ENCODE peak calls at places on chromosomes 16 and 17, in six cellular contexts. One of them, this sample, is unnamed.
A peak's percentile ranks its signal among the peaks of the same experiment; 100 is the strongest.

GRCh38 chr17:2485970-2486369 is 25.7 kb downstream of the METTL16 start:
- DNase-seq in fibroblast of lung: no peak
- DNase-seq in uterus: no peak
- DNase-seq in cardiac muscle cell: no peak
- DNase-seq in colonic mucosa: no peak
- DNase-seq in right lobe of liver: no peak
- DNase-seq in this sample: no peak

GRCh38 chr17:57889892-57890856 is 40.3 kb upstream of the MRPS23 start:
- DNase-seq in fibroblast of lung: peak; percentile 76
- DNase-seq in uterus: peak; percentile 91
- DNase-seq in cardiac muscle cell: no peak
- DNase-seq in colonic mucosa: peak; percentile 65
- DNase-seq in right lobe of liver: peak; percentile 65
- DNase-seq in this sample: peak; percentile 91

GRCh38 chr16:13421726-13422125 is 498.2 kb upstream of the ERCC4 start:
- DNase-seq in fibroblast of lung: peak; percentile 23
- DNase-seq in uterus: no peak
- DNase-seq in cardiac muscle cell: no peak
- DNase-seq in colonic mucosa: no peak
- DNase-seq in right lobe of liver: no peak
- DNase-seq in this sample: no peak

GRCh38 chr16:23874613-23875294 is 39.0 kb downstream of the PRKCB start:
- DNase-seq in fibroblast of lung: peak; percentile 3
- DNase-seq in uterus: no peak
- DNase-seq in cardiac muscle cell: no peak
- DNase-seq in colonic mucosa: no peak
- DNase-seq in right lobe of liver: no peak
- DNase-seq in this sample: no peak

GRCh38 chr16:23629516-23629915 is 11.6 kb downstream of the PALB2 start:
- DNase-seq in fibroblast of lung: no peak
- DNase-seq in uterus: no peak
- DNase-seq in cardiac muscle cell: no peak
- DNase-seq in colonic mucosa: no peak
- DNase-seq in right lobe of liver: no peak
- DNase-seq in this sample: no peak

GRCh38 chr16:65044861-65045260 is 77.0 kb downstream of the CDH11 start:
- DNase-seq in fibroblast of lung: peak; percentile 93
- DNase-seq in uterus: no peak
- DNase-seq in cardiac muscle cell: no peak
- DNase-seq in colonic mucosa: no peak
- DNase-seq in right lobe of liver: no peak
- DNase-seq in this sample: no peak

GRCh38 chr16:71540-72341 is 690 bp downstream of the RHBDF1 start:
- DNase-seq in fibroblast of lung: peak; percentile 78
- DNase-seq in uterus: peak; percentile 84
- DNase-seq in cardiac muscle cell: peak; percentile 65
- DNase-seq in colonic mucosa: peak; percentile 91
- DNase-seq in right lobe of liver: no peak
- DNase-seq in this sample: peak; percentile 80

GRCh38 chr16:15502041-15502725 is 67.8 kb downstream of the BMERB1 start:
- DNase-seq in fibroblast of lung: peak; percentile 97
- DNase-seq in uterus: no peak
- DNase-seq in cardiac muscle cell: no peak
- DNase-seq in colonic mucosa: no peak
- DNase-seq in right lobe of liver: no peak
- DNase-seq in this sample: no peak

GRCh38 chr17:58264407-58265103 is 16.2 kb downstream of the MPO start:
- DNase-seq in fibroblast of lung: no peak
- DNase-seq in uterus: no peak
- DNase-seq in cardiac muscle cell: no peak
- DNase-seq in colonic mucosa: peak; percentile 1
- DNase-seq in right lobe of liver: no peak
- DNase-seq in this sample: no peak

GRCh38 chr16:8936421-8936820 is 27.3 kb downstream of the USP7 start:
- DNase-seq in fibroblast of lung: peak; percentile 77
- DNase-seq in uterus: no peak
- DNase-seq in cardiac muscle cell: no peak
- DNase-seq in colonic mucosa: no peak
- DNase-seq in right lobe of liver: peak; percentile 48
- DNase-seq in this sample: no peak

GRCh38 chr17:40622509-40622928 is 25.1 kb downstream of the SMARCE1 start:
- DNase-seq in fibroblast of lung: no peak
- DNase-seq in uterus: no peak
- DNase-seq in cardiac muscle cell: no peak
- DNase-seq in colonic mucosa: no peak
- DNase-seq in right lobe of liver: no peak
- DNase-seq in this sample: no peak

GRCh38 chr17:27294689-27295630 is 1.0 kb downstream of the WSB1 start:
- DNase-seq in fibroblast of lung: peak; percentile 87
- DNase-seq in uterus: peak; percentile 81
- DNase-seq in cardiac muscle cell: peak; percentile 76
- DNase-seq in colonic mucosa: peak; percentile 82
- DNase-seq in right lobe of liver: no peak
- DNase-seq in this sample: no peak

GRCh38 chr17:27788919-27789318 is 11.4 kb downstream of the NOS2 start:
- DNase-seq in fibroblast of lung: no peak
- DNase-seq in uterus: no peak
- DNase-seq in cardiac muscle cell: no peak
- DNase-seq in colonic mucosa: no peak
- DNase-seq in right lobe of liver: no peak
- DNase-seq in this sample: no peak

GRCh38 chr17:34580685-34581445 is 1.5 kb downstream of the TMEM132E start:
- DNase-seq in fibroblast of lung: no peak
- DNase-seq in uterus: no peak
- DNase-seq in cardiac muscle cell: peak; percentile 36
- DNase-seq in colonic mucosa: no peak
- DNase-seq in right lobe of liver: no peak
- DNase-seq in this sample: no peak

GRCh38 chr17:31511176-31511540 is 119.7 kb downstream of the RAB11FIP4 start:
- DNase-seq in fibroblast of lung: no peak
- DNase-seq in uterus: no peak
- DNase-seq in cardiac muscle cell: no peak
- DNase-seq in colonic mucosa: peak; percentile 77
- DNase-seq in right lobe of liver: peak; percentile 80
- DNase-seq in this sample: no peak

GRCh38 chr16:85210423-85211169 is 98.3 kb upstream of the CIBAR2 start:
- DNase-seq in fibroblast of lung: peak; percentile 93
- DNase-seq in uterus: no peak
- DNase-seq in cardiac muscle cell: no peak
- DNase-seq in colonic mucosa: no peak
- DNase-seq in right lobe of liver: no peak
- DNase-seq in this sample: no peak

GRCh38 chr17:73955616-73956015 is 247.9 kb upstream of the RPL38 start:
- DNase-seq in fibroblast of lung: no peak
- DNase-seq in uterus: no peak
- DNase-seq in cardiac muscle cell: no peak
- DNase-seq in colonic mucosa: no peak
- DNase-seq in right lobe of liver: no peak
- DNase-seq in this sample: no peak

GRCh38 chr16:671353-672131 is 3.6 kb downstream of the RHOT2 start:
- DNase-seq in fibroblast of lung: no peak
- DNase-seq in uterus: no peak
- DNase-seq in cardiac muscle cell: no peak
- DNase-seq in colonic mucosa: no peak
- DNase-seq in right lobe of liver: no peak
- DNase-seq in this sample: no peak

GRCh38 chr16:30418350-30419181 is 11.2 kb downstream of the ZNF771 start:
- DNase-seq in fibroblast of lung: no peak
- DNase-seq in uterus: no peak
- DNase-seq in cardiac muscle cell: no peak
- DNase-seq in colonic mucosa: peak; percentile 36
- DNase-seq in right lobe of liver: no peak
- DNase-seq in this sample: no peak

GRCh38 chr17:66411498-66411897 is 109.1 kb downstream of the PRKCA start:
- DNase-seq in fibroblast of lung: peak; percentile 23
- DNase-seq in uterus: no peak
- DNase-seq in cardiac muscle cell: no peak
- DNase-seq in colonic mucosa: no peak
- DNase-seq in right lobe of liver: no peak
- DNase-seq in this sample: no peak

GRCh38 chr17:82059272-82060000 is 6.2 kb downstream of the DUS1L start:
- DNase-seq in fibroblast of lung: no peak
- DNase-seq in uterus: no peak
- DNase-seq in cardiac muscle cell: no peak
- DNase-seq in colonic mucosa: no peak
- DNase-seq in right lobe of liver: no peak
- DNase-seq in this sample: no peak

GRCh38 chr16:48165961-48166578 is 10.3 kb upstream of the ABCC12 start:
- DNase-seq in fibroblast of lung: no peak
- DNase-seq in uterus: no peak
- DNase-seq in cardiac muscle cell: no peak
- DNase-seq in colonic mucosa: no peak
- DNase-seq in right lobe of liver: no peak
- DNase-seq in this sample: no peak

GRCh38 chr17:20999841-21000532 is 42.8 kb downstream of the USP22 start:
- DNase-seq in fibroblast of lung: no peak
- DNase-seq in uterus: no peak
- DNase-seq in cardiac muscle cell: no peak
- DNase-seq in colonic mucosa: no peak
- DNase-seq in right lobe of liver: no peak
- DNase-seq in this sample: no peak

GRCh38 chr16:89482824-89483220 is 7.5 kb downstream of the ANKRD11 start:
- DNase-seq in fibroblast of lung: no peak
- DNase-seq in uterus: no peak
- DNase-seq in cardiac muscle cell: no peak
- DNase-seq in colonic mucosa: peak; percentile 69
- DNase-seq in right lobe of liver: no peak
- DNase-seq in this sample: no peak
- H3K4me1 ChIP-seq in fibroblast of lung: peaks cover 14% of the 10 kb centered on the region
- H3K4me1 ChIP-seq in uterus: peaks cover 9% of the 10 kb centered on the region
- H3K4me1 ChIP-seq in cardiac muscle cell: peaks cover 45% of the 10 kb centered on the region
- H3K4me1 ChIP-seq in colonic mucosa: peaks cover 45% of the 10 kb centered on the region
- H3K4me1 ChIP-seq in right lobe of liver: peaks cover 68% of the 10 kb centered on the region
- H3K4me1 ChIP-seq in this sample: peaks cover 33% of the 10 kb centered on the region

GRCh38 chr17:33169580-33170285 is 123.4 kb downstream of the ASIC2 start:
- DNase-seq in fibroblast of lung: peak; percentile 96
- DNase-seq in uterus: no peak
- DNase-seq in cardiac muscle cell: no peak
- DNase-seq in colonic mucosa: no peak
- DNase-seq in right lobe of liver: no peak
- DNase-seq in this sample: no peak
- TF ChIP-seq CTCF in fibroblast of lung: no peak
- TF ChIP-seq CTCF in uterus: no peak
- TF ChIP-seq CTCF in cardiac muscle cell: no peak
- TF ChIP-seq CTCF in colonic mucosa: no peak
- TF ChIP-seq CTCF in right lobe of liver: no peak
- TF ChIP-seq CTCF in this sample: no peak

GRCh38 chr17:37605081-37605480 is 4.1 kb downstream of the SYNRG start:
- DNase-seq in fibroblast of lung: peak; percentile 8
- DNase-seq in uterus: no peak
- DNase-seq in cardiac muscle cell: no peak
- DNase-seq in colonic mucosa: no peak
- DNase-seq in right lobe of liver: no peak
- DNase-seq in this sample: no peak

GRCh38 chr17:37609170-37610040 is at the start of gene SYNRG:
- DNase-seq in fibroblast of lung: peak; percentile 94
- DNase-seq in uterus: peak; percentile 97
- DNase-seq in cardiac muscle cell: peak; percentile 97
- DNase-seq in colonic mucosa: peak; percentile 95
- DNase-seq in right lobe of liver: peak; percentile 96
- DNase-seq in this sample: peak; percentile 97

GRCh38 chr17:37608369-37609169 is 649 bp downstream of the SYNRG start:
- DNase-seq in fibroblast of lung: peak; percentile 54
- DNase-seq in uterus: no peak
- DNase-seq in cardiac muscle cell: peak; percentile 85
- DNase-seq in colonic mucosa: peak; percentile 38
- DNase-seq in right lobe of liver: no peak
- DNase-seq in this sample: no peak

GRCh38 chr17:37607637-37608368 is 1.4 kb downstream of the SYNRG start:
- DNase-seq in fibroblast of lung: no peak
- DNase-seq in uterus: no peak
- DNase-seq in cardiac muscle cell: no peak
- DNase-seq in colonic mucosa: no peak
- DNase-seq in right lobe of liver: peak; percentile 29
- DNase-seq in this sample: no peak

GRCh38 chr17:37605813-37606505 is 3.3 kb downstream of the SYNRG start:
- DNase-seq in fibroblast of lung: peak; percentile 51
- DNase-seq in uterus: no peak
- DNase-seq in cardiac muscle cell: no peak
- DNase-seq in colonic mucosa: peak; percentile 25
- DNase-seq in right lobe of liver: no peak
- DNase-seq in this sample: no peak
- H3K4me1 ChIP-seq in fibroblast of lung: peaks cover 3% of the 10 kb centered on the region
- H3K4me1 ChIP-seq in uterus: no peaks in the 10 kb centered on the region
- H3K4me1 ChIP-seq in cardiac muscle cell: peaks cover 12% of the 10 kb centered on the region
- H3K4me1 ChIP-seq in colonic mucosa: no peaks in the 10 kb centered on the region
- H3K4me1 ChIP-seq in right lobe of liver: peaks cover 3% of the 10 kb centered on the region
- H3K4me1 ChIP-seq in this sample: peaks cover 3% of the 10 kb centered on the region

GRCh38 chr17:4555863-4556646 is 871 bp upstream of the MYBBP1A start:
- DNase-seq in fibroblast of lung: no peak
- DNase-seq in uterus: no peak
- DNase-seq in cardiac muscle cell: no peak
- DNase-seq in colonic mucosa: no peak
- DNase-seq in right lobe of liver: no peak
- DNase-seq in this sample: no peak

GRCh38 chr17:4556996-4557395 is 1.8 kb upstream of the MYBBP1A start:
- DNase-seq in fibroblast of lung: no peak
- DNase-seq in uterus: no peak
- DNase-seq in cardiac muscle cell: no peak
- DNase-seq in colonic mucosa: no peak
- DNase-seq in right lobe of liver: no peak
- DNase-seq in this sample: no peak

GRCh38 chr17:4554441-4554996 is 665 bp downstream of the MYBBP1A start:
- DNase-seq in fibroblast of lung: no peak
- DNase-seq in uterus: peak; percentile 30
- DNase-seq in cardiac muscle cell: no peak
- DNase-seq in colonic mucosa: no peak
- DNase-seq in right lobe of liver: peak; percentile 32
- DNase-seq in this sample: peak; percentile 55

GRCh38 chr17:4553669-4554068 is 1.5 kb downstream of the MYBBP1A start:
- DNase-seq in fibroblast of lung: no peak
- DNase-seq in uterus: peak; percentile 17
- DNase-seq in cardiac muscle cell: no peak
- DNase-seq in colonic mucosa: no peak
- DNase-seq in right lobe of liver: no peak
- DNase-seq in this sample: no peak

DNA sequence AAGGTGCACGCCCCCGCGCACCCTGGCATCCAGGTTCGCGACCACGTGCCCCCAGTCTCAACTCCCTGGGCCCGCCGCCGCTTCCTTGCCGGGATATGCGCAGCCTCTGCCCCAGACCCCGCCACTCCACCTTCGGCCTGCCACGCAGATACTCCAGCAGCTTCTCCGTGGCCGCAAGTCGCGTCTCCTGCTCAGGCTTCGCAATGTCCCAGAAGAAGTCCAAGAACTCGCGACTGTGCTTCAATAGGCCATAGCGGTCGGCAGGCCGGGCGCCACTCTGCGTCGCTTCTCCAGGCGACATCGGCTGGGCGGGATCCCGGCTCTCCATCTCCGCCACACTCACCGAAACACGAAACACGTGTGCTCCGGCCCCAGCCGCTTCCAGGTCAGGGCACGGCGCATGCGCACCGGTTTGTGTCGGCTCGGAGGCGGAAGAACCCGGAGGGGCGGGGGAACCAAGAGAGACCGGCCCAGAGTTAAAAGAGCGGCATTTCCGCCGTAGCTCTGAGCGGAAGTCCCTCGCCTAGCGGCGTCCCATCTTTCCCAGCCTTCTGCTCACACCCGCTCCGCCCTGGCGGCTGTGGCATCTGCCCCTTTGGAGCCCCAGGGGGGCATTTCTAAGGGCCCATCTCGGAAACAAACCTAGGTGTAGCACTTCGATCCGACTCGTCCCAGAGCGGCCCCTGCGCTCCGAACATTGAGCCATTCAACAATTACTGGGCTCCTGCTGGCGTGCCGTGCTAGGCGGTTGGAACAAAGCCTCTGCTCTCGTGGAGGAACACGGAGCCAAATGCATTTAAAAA is at the start of gene MYBBP1A:
- DNase-seq in fibroblast of lung: peak; percentile 89
- DNase-seq in uterus: peak; percentile 96
- DNase-seq in cardiac muscle cell: peak; percentile 99
- DNase-seq in colonic mucosa: peak; percentile 98
- DNase-seq in right lobe of liver: peak; percentile 98
- DNase-seq in this sample: peak; percentile 96
- TF ChIP-seq CTCF in fibroblast of lung: peak; percentile 9
- TF ChIP-seq CTCF in uterus: peak; percentile 36
- TF ChIP-seq CTCF in cardiac muscle cell: peak; percentile 11
- TF ChIP-seq CTCF in colonic mucosa: no peak
- TF ChIP-seq CTCF in right lobe of liver: no peak
- TF ChIP-seq CTCF in this sample: no peak